ENCODE peak calls at places on chromosomes 13 and 19, in seven cellular contexts. U is thoracic aorta, D is cardiac muscle cell, F is neural progenitor cell, L is A673, T is dorsolateral prefrontal cortex, I is RWPE2. N is an unnamed sample.
A peak's percentile ranks its signal among the peaks of the same experiment; 100 is the strongest.

GRCh38 chr19:2210206-2210605 is 25.9 kb downstream of the PLEKHJ1 start:
- DNase-seq in U (no peak), D (no peak), F (no peak), L (no peak), T (no peak), I (no peak), N (no peak)

GRCh38 chr19:12969292-12969988 is at the start of gene DAND5:
- DNase-seq in U (no peak), D (no peak), F (no peak), L (no peak), T (no peak), I (no peak), N (no peak)

GRCh38 chr19:43560687-43561086 is 14.6 kb downstream of the XRCC1 start:
- DNase-seq in U (no peak), D (no peak), F (no peak), L (no peak), T (no peak), I (no peak), N (no peak)

GRCh38 chr19:6713773-6714692 is 6.4 kb downstream of the C3 start:
- DNase-seq in U (no peak), D (no peak), F (no peak), L (no peak), T (no peak), I (no peak), N (peak; percentile 62)

GRCh38 chr19:29302002-29302928 is 89.3 kb upstream of the UQCRFS1 start:
- DNase-seq in U (no peak), D (no peak), F (no peak), L (no peak), T (no peak), I (no peak), N (no peak)

GRCh38 chr19:49890349-49891311 is 6.1 kb downstream of the IL4I1 start:
- DNase-seq in U (no peak), D (peak; percentile 64), F (peak; percentile 82), L (no peak), T (no peak), I (peak; percentile 42), N (no peak)

GRCh38 chr19:43774103-43774939 is 6.5 kb downstream of the KCNN4 start:
- DNase-seq in U (no peak), D (peak; percentile 86), F (peak; percentile 85), L (no peak), T (peak; percentile 79), I (no peak), N (no peak)

GRCh38 chr13:93039131-93039530 is 187.5 kb upstream of the GPC6 start:
- DNase-seq in U (no peak), D (no peak), F (no peak), L (no peak), T (no peak), I (no peak), N (no peak)

GRCh38 chr13:102620512-102620911 is 23.7 kb downstream of the TPP2 start:
- DNase-seq in U (no peak), D (no peak), F (no peak), L (no peak), T (no peak), I (no peak), N (no peak)

GRCh38 chr19:17479325-17479791 is 9.0 kb downstream of the SLC27A1 start:
- DNase-seq in U (no peak), D (no peak), F (no peak), L (peak; percentile 37), T (no peak), I (no peak), N (no peak)

GRCh38 chr19:39915101-39915847 is 19.2 kb downstream of the FCGBP start:
- DNase-seq in U (no peak), D (no peak), F (no peak), L (no peak), T (no peak), I (no peak), N (no peak)

GRCh38 chr13:48038763-48039162 is 1.2 kb downstream of the NUDT15 start:
- DNase-seq in U (no peak), D (no peak), F (peak; percentile 5), L (no peak), T (no peak), I (no peak), N (no peak)

GRCh38 chr19:28465317-28466086 is 747.4 kb downstream of the UQCRFS1 start:
- DNase-seq in U (no peak), D (no peak), F (no peak), L (no peak), T (no peak), I (no peak), N (peak; percentile 19)

GRCh38 chr13:33633701-33634525 is 184.0 kb upstream of the RFC3 start:
- DNase-seq in U (no peak), D (no peak), F (no peak), L (peak; percentile 11), T (no peak), I (no peak), N (no peak)

GRCh38 chr13:25905411-25906010 is 146.3 kb downstream of the SHISA2 start:
- DNase-seq in U (no peak), D (no peak), F (no peak), L (no peak), T (no peak), I (no peak), N (no peak)

GRCh38 chr13:50513528-50513863 is 330.0 kb downstream of the DLEU7 start:
- DNase-seq in U (no peak), D (no peak), F (no peak), L (no peak), T (no peak), I (no peak), N (no peak)

GRCh38 chr13:21079761-21080730 is 18.7 kb upstream of the LATS2 start:
- DNase-seq in U (no peak), D (no peak), F (no peak), L (no peak), T (no peak), I (no peak), N (no peak)

GRCh38 chr19:48872884-48873475 is 759 bp downstream of the PPP1R15A start:
- DNase-seq in U (peak; percentile 86), D (peak; percentile 93), F (peak; percentile 89), L (peak; percentile 96), T (peak; percentile 74), I (peak; percentile 87), N (peak; percentile 92)

GRCh38 chr19:34618410-34618809 is 58.5 kb downstream of the SCGB2B2 start:
- DNase-seq in U (no peak), D (no peak), F (no peak), L (no peak), T (no peak), I (no peak), N (no peak)

GRCh38 chr13:53141336-53141735 is 112.7 kb downstream of the OLFM4 start:
- DNase-seq in U (no peak), D (no peak), F (no peak), L (no peak), T (no peak), I (no peak), N (no peak)

GRCh38 chr13:75583101-75583500 is 33.5 kb downstream of the UCHL3 start:
- DNase-seq in U (no peak), D (no peak), F (no peak), L (no peak), T (no peak), I (no peak), N (no peak)

GRCh38 chr13:75585153-75585552 is 35.6 kb downstream of the UCHL3 start:
- DNase-seq in U (no peak), D (no peak), F (no peak), L (no peak), T (no peak), I (no peak), N (no peak)

GRCh38 chr13:75581874-75582640 is 32.5 kb downstream of the UCHL3 start:
- DNase-seq in U (no peak), D (no peak), F (no peak), L (no peak), T (no peak), I (no peak), N (no peak)

GRCh38 chr13:75587679-75588078 is 38.1 kb downstream of the UCHL3 start:
- DNase-seq in U (no peak), D (no peak), F (peak; percentile 15), L (no peak), T (no peak), I (no peak), N (no peak)
- H3K27ac ChIP-seq in U (no peak overlapping the region), D (no peak overlapping the region), F (no peak overlapping the region), L (no peak overlapping the region), T (no peak overlapping the region), I (no peak overlapping the region), N (no peak overlapping the region)

DNA sequence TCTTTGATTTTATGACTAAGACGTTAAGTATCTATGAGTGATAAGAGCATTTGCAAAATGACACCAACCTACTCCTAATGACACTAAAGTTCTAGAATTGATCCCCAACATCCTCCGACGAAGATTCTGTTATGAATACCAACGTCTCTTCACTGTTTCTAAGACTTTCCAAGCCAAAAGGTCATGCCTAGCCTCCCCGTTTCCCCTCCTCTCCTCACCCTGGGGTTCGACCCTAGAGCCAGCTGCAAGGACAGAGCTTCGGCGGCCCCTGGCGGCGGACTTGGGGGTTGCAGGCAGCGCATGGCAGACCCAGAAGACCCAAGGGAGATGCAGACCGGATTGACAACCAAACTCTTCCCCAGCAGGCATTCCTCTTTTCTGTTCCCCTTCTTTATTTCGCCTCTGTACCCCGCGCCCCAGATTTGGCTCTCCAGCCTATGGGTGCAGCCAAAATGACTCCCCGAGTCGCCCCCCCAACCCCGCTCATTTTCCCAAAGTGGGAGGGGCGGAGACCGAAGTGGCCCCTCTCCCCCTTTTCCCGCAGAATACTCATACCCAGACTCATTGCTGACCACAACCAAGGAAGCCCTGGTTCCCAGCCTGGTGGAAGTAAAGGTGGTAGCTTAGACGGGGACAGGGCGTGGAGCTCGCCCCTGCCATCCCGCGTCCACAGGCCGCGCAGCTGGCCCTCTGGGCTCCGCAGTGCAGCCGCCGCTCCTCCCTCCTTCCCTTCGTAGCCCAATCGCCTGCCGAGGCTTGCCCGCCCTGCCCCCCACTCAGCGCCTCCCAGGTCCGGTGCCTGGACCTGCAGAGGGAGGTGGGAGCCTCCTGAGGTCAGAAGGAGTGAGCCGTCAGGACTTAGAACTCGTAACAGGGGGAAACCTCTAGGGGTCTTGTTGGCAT is 4.1 kb upstream of the EML2 start:
- DNase-seq in U (no peak), D (peak; percentile 89), F (peak; percentile 91), L (peak; percentile 92), T (peak; percentile 92), I (no peak), N (peak; percentile 83)
- H3K4me3 ChIP-seq in U (peak overlapping the region; percentile 64), D (peak overlapping the region; percentile 40), F (peak overlapping the region; percentile 61), L (peak overlapping the region; percentile 9), T (peak overlapping the region; percentile 80), I (no peak overlapping the region), N (no peak overlapping the region)

GRCh38 chr19:57099199-57099661 is 20.6 kb upstream of the USP29 start:
- DNase-seq in U (no peak), D (peak; percentile 2), F (peak; percentile 55), L (peak; percentile 77), T (peak; percentile 77), I (no peak), N (no peak)
- TF ChIP-seq CTCF in U (peak; percentile 75), D (peak; percentile 79), F (peak; percentile 68), L (peak; percentile 91), T (peak; percentile 96), I (peak; percentile 64), N (peak; percentile 68)

DNA sequence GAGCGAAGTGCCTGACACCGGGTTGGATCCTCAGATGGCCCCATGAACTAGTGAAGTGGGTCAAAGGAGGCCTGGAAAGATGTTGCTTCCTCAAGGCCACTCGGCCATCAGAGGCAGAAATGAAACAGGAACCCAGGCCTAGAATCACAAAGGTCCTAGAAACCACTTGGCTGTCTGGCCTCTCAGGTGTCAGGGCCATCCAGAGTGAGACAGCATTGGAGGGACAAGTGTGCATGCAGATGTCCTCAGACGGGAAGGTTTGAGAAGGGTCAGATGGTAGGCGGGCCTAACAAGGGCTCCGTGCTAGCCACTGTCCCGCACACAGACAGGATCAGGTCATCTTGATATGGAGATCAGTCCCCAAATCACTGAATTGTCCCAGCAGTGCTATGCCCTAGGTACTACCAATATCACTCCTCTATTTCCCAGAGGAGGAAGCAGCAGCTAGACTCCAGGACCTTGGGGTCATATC is 14.3 kb downstream of the CCDC97 start:
- DNase-seq in U (no peak), D (no peak), F (no peak), L (no peak), T (no peak), I (no peak), N (no peak)
- H3K27ac ChIP-seq in U (peak overlapping the region; percentile 99), D (peak overlapping the region; percentile 84), F (no peak overlapping the region), L (peak overlapping the region; percentile 75), T (peak overlapping the region; percentile 80), I (peak overlapping the region; percentile 91), N (peak overlapping the region; percentile 95)